ENCODE peak calls at places on chromosomes 5 and 9, in seven cellular contexts. Z is spleen; M is activated CD8-positive, alpha-beta T cell treated with anti-CD3 and anti-CD28 coated beads for 36 hours; E is A549; V is AG09309; B is osteocyte; O is activated T-cell treated with anti-CD3 and anti-CD28 coated beads for 24 hours. N is an unnamed sample.

GRCh38 chr9:22158275-22158674 is 149.2 kb upstream of the CDKN2B start:
- DNase-seq in E (peak; percentile 48), O (no peak), M (no peak), B (no peak), V (no peak), Z (no peak), N (no peak)

GRCh38 chr5:6446626-6447309 is 1.9 kb upstream of the UBE2QL1 start:
- DNase-seq in O (no peak), V (no peak), M (no peak), Z (no peak), B (peak; percentile 54), E (peak; percentile 8), N (no peak)

GRCh38 chr5:132952829-132953228 is 10.6 kb downstream of the AFF4 start:
- DNase-seq in Z (no peak), M (no peak), B (no peak), V (no peak), E (no peak), O (no peak), N (no peak)

GRCh38 chr5:135834639-135835529 is at the start of gene SLC25A48:
- DNase-seq in E (peak; percentile 75), Z (peak; percentile 80), V (no peak), B (peak; percentile 84), M (peak; percentile 58), O (peak; percentile 19), N (peak; percentile 17)

GRCh38 chr9:124716795-124717194 is 54.3 kb downstream of the NR6A1 start:
- DNase-seq in E (no peak), Z (no peak), V (no peak), B (no peak), O (no peak), M (no peak), N (no peak)

GRCh38 chr9:27379311-27380236 is 82.6 kb upstream of the EQTN start:
- DNase-seq in B (no peak), E (peak; percentile 10), O (no peak), V (no peak), M (peak; percentile 68), Z (no peak), N (no peak)

GRCh38 chr5:56950626-56951130 is 1.2 kb downstream of the MIER3 start:
- DNase-seq in Z (peak; percentile 89), B (peak; percentile 87), V (peak; percentile 21), M (peak; percentile 66), E (peak; percentile 49), O (peak; percentile 38), N (peak; percentile 36)

GRCh38 chr9:137129456-137130175 is 9.3 kb upstream of the GRIN1 start:
- DNase-seq in V (peak; percentile 64), M (peak; percentile 91), B (peak; percentile 97), E (peak; percentile 95), O (peak; percentile 87), Z (peak; percentile 97), N (peak; percentile 88)

GRCh38 chr9:127269440-127269839 is 4.9 kb downstream of the GARNL3 start:
- DNase-seq in M (no peak), O (no peak), B (no peak), Z (no peak), E (no peak), V (no peak), N (no peak)

GRCh38 chr5:59021286-59021673 is 438.4 kb downstream of the RAB3C start:
- DNase-seq in O (no peak), E (no peak), V (no peak), B (no peak), M (no peak), Z (no peak), N (no peak)